ENCODE peak calls at places on chromosomes 4 and X, in eight cellular contexts. T is GM12864, I is coronary artery, J is spleen, P is neural crest cell, F is fibroblast of villous mesenchyme, U is hepatocyte, Z is osteocyte. D is an unnamed sample.

GRCh38 chrX:68762649-68763268 is 66.1 kb upstream of the EFNB1 start:
- DNase-seq in Z (no peak), F (no peak), U (no peak), P (no peak), J (no peak), I (no peak), T (no peak), D (no peak)

GRCh38 chr4:18777190-18777589 is 755.6 kb upstream of the LCORL start:
- DNase-seq in J (no peak), I (no peak), F (no peak), Z (no peak), T (no peak), P (no peak), U (no peak), D (no peak)

GRCh38 chr4:132955146-132955545 is 193.9 kb upstream of the PCDH10 start:
- DNase-seq in Z (no peak), T (no peak), J (no peak), I (no peak), F (no peak), U (no peak), P (no peak), D (no peak)

GRCh38 chr4:53361451-53361850 is 4.4 kb downstream of the SCFD2 start:
- DNase-seq in Z (no peak), J (no peak), I (no peak), U (no peak), P (no peak), T (no peak), F (no peak), D (no peak)

GRCh38 chrX:3029084-3029483 is 12.2 kb upstream of the ARSF start:
- DNase-seq in J (no peak), P (no peak), Z (peak), F (no peak), I (no peak), U (no peak), T (no peak), D (no peak)

GRCh38 chr4:125735107-125735506 is 420.4 kb downstream of the FAT4 start:
- DNase-seq in T (no peak), F (peak), U (peak), P (no peak), I (no peak), J (no peak), Z (no peak), D (peak)

GRCh38 chrX:15497865-15498264 is 2.7 kb upstream of the BMX start:
- DNase-seq in U (peak), J (no peak), Z (no peak), P (peak), F (peak), I (no peak), T (no peak), D (peak)

GRCh38 chrX:69503835-69504625 is at the start of gene NALF2:
- DNase-seq in F (peak), J (no peak), P (peak), T (no peak), Z (peak), U (peak), I (no peak), D (peak)

GRCh38 chrX:42131856-42132255 is 208.5 kb upstream of the CASK start:
- DNase-seq in Z (no peak), T (no peak), F (peak), P (no peak), J (no peak), I (no peak), U (no peak), D (no peak)

GRCh38 chrX:118644378-118644777 is 83.0 kb upstream of the IL13RA1 start:
- DNase-seq in I (no peak), Z (no peak), T (no peak), J (no peak), U (peak), F (peak), P (no peak), D (peak)

GRCh38 chr4:14568356-14568755 is 433.9 kb upstream of the CPEB2 start:
- DNase-seq in J (no peak), U (no peak), Z (no peak), I (no peak), T (no peak), P (no peak), F (peak), D (no peak)

GRCh38 chr4:52751349-52751911 is at the start of gene ERVMER34-1:
- DNase-seq in I (peak), P (peak), Z (no peak), T (no peak), U (peak), F (peak), J (no peak), D (peak)

GRCh38 chrX:78104447-78105176 is 564 bp downstream of the PGK1 start:
- DNase-seq in Z (no peak), P (no peak), U (peak), J (peak), F (peak), I (peak), T (peak), D (peak)

GRCh38 chrX:150841466-150842197 is 56.8 kb downstream of the CD99L2 start:
- DNase-seq in J (no peak), P (no peak), I (no peak), F (peak), Z (no peak), T (no peak), U (no peak), D (no peak)

GRCh38 chr4:125420499-125420898 is 105.7 kb downstream of the FAT4 start:
- DNase-seq in Z (no peak), U (no peak), T (no peak), P (no peak), J (no peak), I (no peak), F (no peak), D (no peak)

GRCh38 chr4:88064410-88064809 is 57.0 kb downstream of the PKD2 start:
- DNase-seq in J (no peak), T (no peak), P (no peak), Z (no peak), I (no peak), F (no peak), U (no peak), D (no peak)

GRCh38 chr4:119627267-119628190 is 1.1 kb downstream of the PDE5A start:
- DNase-seq in T (no peak), Z (peak), F (peak), U (peak), J (peak), P (peak), I (peak), D (peak)

GRCh38 chr4:94446386-94446785 is 5.4 kb upstream of the PDLIM5 start:
- DNase-seq in I (no peak), Z (no peak), T (no peak), J (no peak), F (peak), U (no peak), P (no peak), D (no peak)

GRCh38 chr4:158255727-158256324 is 45.5 kb downstream of the TMEM144 start:
- DNase-seq in I (no peak), U (peak), F (peak), J (no peak), Z (no peak), T (no peak), P (no peak), D (peak)

GRCh38 chr4:68375667-68376559 is 26.0 kb upstream of the YTHDC1 start:
- DNase-seq in J (peak), P (peak), I (no peak), Z (no peak), F (peak), T (peak), U (peak), D (peak)

GRCh38 chr4:142683997-142684396 is 162.1 kb downstream of the INPP4B start:
- DNase-seq in I (no peak), P (no peak), J (no peak), U (no peak), Z (no peak), F (peak), T (no peak), D (no peak)

GRCh38 chr4:8741513-8742226 is 130.0 kb downstream of the HMX1 start:
- DNase-seq in F (no peak), T (no peak), Z (no peak), U (no peak), P (no peak), J (peak), I (no peak), D (no peak)

GRCh38 chrX:10939384-10939783 is 171.7 kb upstream of the HCCS start:
- DNase-seq in J (no peak), F (peak), I (no peak), P (no peak), T (no peak), U (peak), Z (no peak), D (no peak)

GRCh38 chr4:157076578-157076947 is 613 bp downstream of the GLRB start:
- DNase-seq in F (no peak), I (no peak), U (peak), P (peak), Z (no peak), T (no peak), J (no peak), D (peak)

GRCh38 chr4:76689079-76689817 is 208.7 kb downstream of the SOWAHB start:
- DNase-seq in U (peak), T (no peak), F (peak), I (no peak), P (peak), Z (no peak), J (peak), D (peak)

GRCh38 chrX:11111038-11111851 is at the start of gene HCCS:
- DNase-seq in F (peak), P (peak), I (peak), Z (peak), J (peak), U (peak), T (peak), D (peak)

GRCh38 chr4:182339246-182339645 is 96.0 kb downstream of the TENM3 start:
- DNase-seq in T (no peak), I (no peak), F (peak), J (no peak), Z (no peak), P (no peak), U (peak), D (no peak)

GRCh38 chr4:16150716-16151115 is 66.9 kb upstream of the PROM1 start:
- DNase-seq in U (no peak), I (no peak), Z (peak), F (no peak), P (no peak), J (no peak), T (no peak), D (no peak)

GRCh38 chr4:119781044-119781443 is 152.4 kb upstream of the PDE5A start:
- DNase-seq in T (no peak), I (no peak), P (no peak), J (no peak), U (no peak), F (no peak), Z (no peak), D (no peak)

GRCh38 chrX:138150709-138151108 is 560.8 kb downstream of the FGF13 start:
- DNase-seq in Z (no peak), T (no peak), J (no peak), P (no peak), F (no peak), I (no peak), U (no peak), D (no peak)

GRCh38 chr4:184114431-184114830 is 103.2 kb downstream of the ENPP6 start:
- DNase-seq in F (no peak), T (no peak), U (no peak), J (no peak), P (no peak), Z (no peak), I (no peak), D (no peak)

GRCh38 chr4:58406762-58407161 is 1296.6 kb upstream of the IGFBP7 start:
- DNase-seq in U (no peak), F (no peak), J (no peak), Z (no peak), I (no peak), T (no peak), P (no peak), D (no peak)

GRCh38 chr4:17721496-17722360 is 59.7 kb downstream of the FAM184B start:
- DNase-seq in Z (peak), U (no peak), F (peak), P (no peak), J (no peak), I (no peak), T (no peak), D (no peak)

GRCh38 chrX:41733939-41734338 is 10.0 kb downstream of the GPR82 start:
- DNase-seq in T (peak), J (no peak), Z (no peak), I (no peak), P (no peak), F (no peak), U (no peak), D (no peak)

GRCh38 chr4:15893967-15894366 is 44.6 kb downstream of the FGFBP1 start:
- DNase-seq in P (no peak), J (no peak), F (peak), Z (no peak), U (peak), I (no peak), T (no peak), D (peak)

GRCh38 chr4:127304356-127304755 is 328.4 kb upstream of the INTU start:
- DNase-seq in Z (no peak), I (no peak), U (no peak), P (no peak), T (no peak), F (peak), J (no peak), D (no peak)

GRCh38 chrX:149491812-149492211 is 13.3 kb downstream of the IDS start:
- DNase-seq in Z (no peak), T (no peak), U (peak), I (no peak), J (no peak), P (no peak), F (peak), D (no peak)

GRCh38 chr4:165112258-165113156 is at the start of gene TMEM192:
- DNase-seq in T (no peak), F (peak), Z (peak), P (peak), J (peak), U (peak), I (peak), D (peak)
- TF ChIP-seq CTCF in T (peak), F (peak), Z (peak), P (peak), J (peak), U (peak), I (no peak), D (no peak)

GRCh38 chrX:71653344-71653743 is 14.0 kb upstream of the LOC101059915 start:
- DNase-seq in P (no peak), Z (no peak), U (no peak), F (no peak), I (peak), J (no peak), T (no peak), D (no peak)

GRCh38 chrX:71652405-71652804 is 14.9 kb upstream of the LOC101059915 start:
- DNase-seq in Z (no peak), P (peak), J (no peak), F (peak), T (no peak), I (peak), U (peak), D (peak)

GRCh38 chrX:71650333-71650969 is 16.9 kb upstream of the LOC101059915 start:
- DNase-seq in F (no peak), J (no peak), U (no peak), P (no peak), T (no peak), I (peak), Z (no peak), D (no peak)
- TF ChIP-seq CTCF in F (no peak), J (peak), U (peak), P (no peak), T (peak), I (no peak), Z (no peak), D (no peak)

GRCh38 chr4:74830928-74831327 is 36.6 kb upstream of the BTC start:
- DNase-seq in U (no peak), J (no peak), Z (no peak), P (no peak), F (no peak), T (no peak), I (no peak), D (no peak)
- TF ChIP-seq CTCF in U (peak), J (no peak), Z (peak), P (peak), F (peak), T (peak), I (no peak), D (no peak)

GRCh38 chr4:168942985-168943384 is 67.1 kb downstream of the CBR4 start:
- DNase-seq in P (no peak), Z (no peak), I (no peak), J (no peak), F (no peak), U (no peak), T (no peak), D (no peak)
- TF ChIP-seq CTCF in P (peak), Z (peak), I (no peak), J (no peak), F (peak), U (peak), T (peak), D (peak)

GRCh38 chr4:164177753-164178152 is 576.2 kb upstream of the SMIM31 start:
- DNase-seq in I (no peak), J (no peak), F (no peak), T (no peak), Z (no peak), U (no peak), P (no peak), D (no peak)
- TF ChIP-seq CTCF in I (no peak), J (no peak), F (no peak), T (no peak), Z (no peak), U (no peak), P (no peak), D (no peak)

GRCh38 chrX:76253432-76253831 is 80.6 kb downstream of the PBDC1 start:
- DNase-seq in U (peak), T (peak), F (peak), Z (no peak), I (no peak), P (peak), J (no peak), D (peak)
- TF ChIP-seq CTCF in U (peak), T (peak), F (peak), Z (peak), I (no peak), P (peak), J (peak), D (no peak)

GRCh38 chr4:20260821-20261220 is 9.1 kb downstream of the SLIT2 start:
- DNase-seq in I (no peak), Z (no peak), U (no peak), F (no peak), P (no peak), J (no peak), T (no peak), D (no peak)
- TF ChIP-seq CTCF in I (no peak), Z (no peak), U (no peak), F (no peak), P (no peak), J (no peak), T (no peak), D (no peak)

GRCh38 chr4:4876945-4877661 is 17.6 kb downstream of the MSX1 start:
- DNase-seq in J (no peak), F (no peak), P (no peak), I (no peak), Z (no peak), U (no peak), T (no peak), D (no peak)

GRCh38 chr4:4881432-4881831 is 22.0 kb downstream of the MSX1 start:
- DNase-seq in I (no peak), U (no peak), J (no peak), F (no peak), T (no peak), Z (no peak), P (no peak), D (no peak)

GRCh38 chr4:4875611-4876010 is 16.1 kb downstream of the MSX1 start:
- DNase-seq in P (no peak), T (no peak), I (no peak), Z (no peak), J (no peak), U (no peak), F (no peak), D (no peak)

GRCh38 chr4:4884611-4885010 is 25.1 kb downstream of the MSX1 start:
- DNase-seq in F (no peak), U (no peak), I (peak), J (no peak), Z (no peak), P (no peak), T (no peak), D (no peak)

GRCh38 chr4:4880492-4880891 is 21.0 kb downstream of the MSX1 start:
- DNase-seq in J (no peak), P (no peak), Z (no peak), T (no peak), F (no peak), I (no peak), U (no peak), D (no peak)
- TF ChIP-seq CTCF in J (no peak), P (peak), Z (peak), T (peak), F (peak), I (no peak), U (peak), D (no peak)

D was measured in Calu3.